ENCODE peak calls at places on chromosomes 6 and 20, in eight cellular contexts. G, P, I, L, O, S, M and H are unnamed samples.
A peak's percentile ranks its signal among the peaks of the same experiment; 100 is the strongest.

GRCh38 chr6:15663057-15663638 is 320 bp upstream of the DTNBP1 start:
- DNase-seq in G (no peak), P (peak; percentile 57), I (no peak), L (no peak), O (no peak), S (no peak), M (no peak), H (no peak)

GRCh38 chr6:165146456-165146855 is 162.9 kb downstream of the C6orf118 start:
- DNase-seq in G (no peak), P (no peak), I (no peak), L (no peak), O (no peak), S (no peak), M (no peak), H (no peak)

GRCh38 chr6:159984268-159984786 is 15.4 kb downstream of the IGF2R start:
- DNase-seq in G (no peak), P (peak; percentile 93), I (no peak), L (no peak), O (no peak), S (no peak), M (no peak), H (no peak)

GRCh38 chr6:143940011-143940597 is 68.0 kb downstream of the PLAGL1 start:
- DNase-seq in G (no peak), P (peak; percentile 38), I (peak; percentile 72), L (peak; percentile 71), O (no peak), S (no peak), M (no peak), H (peak; percentile 57)

GRCh38 chr6:44514576-44515193 is 127.2 kb downstream of the CDC5L start:
- DNase-seq in G (no peak), P (no peak), I (no peak), L (no peak), O (no peak), S (no peak), M (no peak), H (no peak)

GRCh38 chr6:5214570-5215052 is 46.1 kb downstream of the LYRM4 start:
- DNase-seq in G (peak; percentile 43), P (peak; percentile 78), I (peak; percentile 78), L (no peak), O (peak; percentile 80), S (no peak), M (peak; percentile 25), H (no peak)

GRCh38 chr6:39003072-39003471 is 45.5 kb upstream of the GLP1R start:
- DNase-seq in G (peak; percentile 12), P (no peak), I (peak; percentile 17), L (no peak), O (no peak), S (no peak), M (no peak), H (no peak)

GRCh38 chr20:23637282-23638221 is at the start of gene CST3:
- DNase-seq in G (peak; percentile 64), P (peak; percentile 81), I (peak; percentile 95), L (no peak), O (peak; percentile 96), S (peak; percentile 85), M (no peak), H (no peak)

GRCh38 chr20:44897133-44897532 is 11.6 kb downstream of the YWHAB start:
- DNase-seq in G (no peak), P (no peak), I (no peak), L (no peak), O (no peak), S (no peak), M (no peak), H (no peak)

GRCh38 chr20:5400164-5400762 is 83.5 kb upstream of the PROKR2 start:
- DNase-seq in G (peak; percentile 67), P (peak; percentile 16), I (peak; percentile 43), L (no peak), O (no peak), S (no peak), M (peak; percentile 9), H (no peak)

DNA sequence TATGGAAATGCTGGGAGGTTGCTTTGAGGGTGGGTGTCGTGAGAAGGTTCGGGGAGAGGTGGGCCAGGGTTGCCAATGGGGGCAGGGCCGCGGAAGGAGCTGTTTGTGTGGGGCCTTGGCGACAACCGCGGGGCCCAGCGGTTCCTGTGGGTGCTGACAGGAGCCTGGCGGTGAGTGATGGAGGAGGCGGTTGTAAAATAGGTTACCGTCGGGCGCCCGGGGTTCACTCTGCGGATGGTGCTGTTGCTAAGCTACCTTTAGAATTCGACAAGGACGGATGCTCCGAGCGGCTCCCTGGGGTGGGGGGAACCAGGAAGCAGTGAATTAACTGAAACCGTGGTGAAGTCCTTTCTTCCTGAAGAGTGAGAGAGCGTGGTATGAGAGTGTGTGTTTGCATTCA is 61.8 kb downstream of the CDH22 start:
- DNase-seq in G (no peak), P (no peak), I (no peak), L (no peak), O (no peak), S (no peak), M (no peak), H (peak; percentile 6)
- H3K27me3 ChIP-seq in G (peaks cover 21% of the 10 kb centered on the region), P (peaks cover 44% of the 10 kb centered on the region), I (peaks cover 52% of the 10 kb centered on the region), L (peaks cover 13% of the 10 kb centered on the region), O (no peaks in the 10 kb centered on the region), S (no peaks in the 10 kb centered on the region), M (peaks cover 8% of the 10 kb centered on the region), H (peaks cover 39% of the 10 kb centered on the region)

DNA sequence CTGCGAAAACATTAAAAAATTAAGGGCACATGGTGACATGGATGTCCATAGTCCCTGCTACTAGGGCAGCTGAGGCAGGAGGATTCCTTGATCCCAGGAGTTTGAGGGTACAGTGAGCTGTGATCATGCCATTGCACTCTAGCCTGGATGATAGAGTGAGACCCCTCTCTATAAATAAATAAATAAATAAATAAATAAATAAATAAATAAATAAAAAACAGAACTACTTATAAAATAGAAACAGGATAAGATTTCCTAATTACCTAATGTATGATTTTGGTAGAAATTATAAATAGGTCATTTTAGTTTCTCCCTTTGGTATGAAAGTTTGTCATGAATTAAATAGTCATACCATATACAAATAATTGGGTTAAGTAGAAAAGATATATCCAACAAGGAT is 916.2 kb downstream of the GRIK2 start:
- DNase-seq in G (no peak), P (no peak), I (no peak), L (no peak), O (no peak), S (no peak), M (no peak), H (no peak)
- H3K4me1 ChIP-seq in G (no peaks in the 10 kb centered on the region), P (no peaks in the 10 kb centered on the region), I (no peaks in the 10 kb centered on the region), L (no peaks in the 10 kb centered on the region), O (no peaks in the 10 kb centered on the region), S (no peaks in the 10 kb centered on the region), M (no peaks in the 10 kb centered on the region), H (no peaks in the 10 kb centered on the region)

GRCh38 chr20:46112430-46113020 is 5.6 kb upstream of the CD40 start:
- DNase-seq in G (no peak), P (no peak), I (no peak), L (no peak), O (no peak), S (no peak), M (no peak), H (no peak)
- H3K27me3 ChIP-seq in G (peaks cover 5% of the 10 kb centered on the region), P (peaks cover 19% of the 10 kb centered on the region), I (peaks cover 21% of the 10 kb centered on the region), L (no peaks in the 10 kb centered on the region), O (no peaks in the 10 kb centered on the region), S (no peaks in the 10 kb centered on the region), M (peaks cover 4% of the 10 kb centered on the region), H (peaks cover 6% of the 10 kb centered on the region)

DNA sequence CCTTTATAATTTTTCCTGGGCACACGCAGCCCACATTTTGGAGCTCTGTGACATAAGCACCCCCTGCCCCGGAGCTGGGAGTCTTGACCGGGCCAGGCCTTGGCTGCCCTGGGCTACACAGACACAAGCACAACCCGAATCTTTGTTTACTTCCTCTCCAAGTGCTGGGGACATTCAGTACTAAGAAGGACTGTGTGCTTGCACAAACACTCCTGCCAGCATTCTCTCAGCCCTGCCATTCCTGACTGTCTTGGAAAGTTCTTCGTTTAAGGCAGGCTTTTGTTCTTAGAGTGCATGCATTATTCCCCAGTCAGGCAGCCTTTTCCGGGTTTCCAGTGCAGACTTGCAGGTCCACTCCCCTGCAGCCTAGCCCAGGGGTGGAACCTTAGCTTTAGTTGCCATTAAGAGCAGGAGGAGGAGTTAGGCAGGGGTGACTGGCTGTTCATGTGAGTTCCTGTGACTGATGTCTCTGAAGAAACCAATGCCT is 28.6 kb downstream of the FOXO3 start:
- DNase-seq in G (peak; percentile 62), P (peak; percentile 63), I (peak; percentile 86), L (no peak), O (peak; percentile 79), S (peak; percentile 85), M (peak; percentile 54), H (no peak)
- H3K4me1 ChIP-seq in G (peaks cover 16% of the 10 kb centered on the region), P (peaks cover 43% of the 10 kb centered on the region), I (peaks cover 31% of the 10 kb centered on the region), L (peaks cover 27% of the 10 kb centered on the region), O (peaks cover 38% of the 10 kb centered on the region), S (peaks cover 65% of the 10 kb centered on the region), M (peaks cover 3% of the 10 kb centered on the region), H (peaks cover 45% of the 10 kb centered on the region)